ENCODE peak calls at places on chromosomes 3 and 15, in eight cellular contexts. One of them, this sample, is unnamed. For H3K4me1, the result is how much of the 10 kb centered on the place peaks cover.

GRCh38 chr3:17160597-17160996 is 275.8 kb downstream of the PLCL2 start:
- DNase-seq in mammary epithelial cell: no peak
- DNase-seq in upper lobe of left lung: no peak
- DNase-seq in thoracic aorta: no peak
- DNase-seq in ascending aorta: no peak
- DNase-seq in CD8-positive, alpha-beta memory T cell: no peak
- DNase-seq in NT2/D1: no peak
- DNase-seq in A549: no peak
- DNase-seq in this sample: no peak

GRCh38 chr15:70237626-70238025 is 139.9 kb upstream of the TLE3 start:
- DNase-seq in mammary epithelial cell: peak
- DNase-seq in upper lobe of left lung: no peak
- DNase-seq in thoracic aorta: no peak
- DNase-seq in ascending aorta: no peak
- DNase-seq in CD8-positive, alpha-beta memory T cell: no peak
- DNase-seq in NT2/D1: no peak
- DNase-seq in A549: no peak
- DNase-seq in this sample: no peak

GRCh38 chr3:7800006-7800780 is 701.4 kb upstream of the LMCD1 start:
- DNase-seq in mammary epithelial cell: no peak
- DNase-seq in upper lobe of left lung: no peak
- DNase-seq in thoracic aorta: no peak
- DNase-seq in ascending aorta: no peak
- DNase-seq in CD8-positive, alpha-beta memory T cell: no peak
- DNase-seq in NT2/D1: no peak
- DNase-seq in A549: no peak
- DNase-seq in this sample: no peak

GRCh38 chr3:24495334-24495994 is 814 bp upstream of the THRB start:
- DNase-seq in mammary epithelial cell: peak
- DNase-seq in upper lobe of left lung: peak
- DNase-seq in thoracic aorta: no peak
- DNase-seq in ascending aorta: no peak
- DNase-seq in CD8-positive, alpha-beta memory T cell: no peak
- DNase-seq in NT2/D1: no peak
- DNase-seq in A549: peak
- DNase-seq in this sample: peak

GRCh38 chr15:72482275-72482674 is 8.1 kb downstream of the ARIH1 start:
- DNase-seq in mammary epithelial cell: no peak
- DNase-seq in upper lobe of left lung: no peak
- DNase-seq in thoracic aorta: no peak
- DNase-seq in ascending aorta: no peak
- DNase-seq in CD8-positive, alpha-beta memory T cell: no peak
- DNase-seq in NT2/D1: no peak
- DNase-seq in A549: no peak
- DNase-seq in this sample: no peak

GRCh38 chr3:76352069-76352847 is 566.9 kb upstream of the ZNF717 start:
- DNase-seq in mammary epithelial cell: no peak
- DNase-seq in upper lobe of left lung: no peak
- DNase-seq in thoracic aorta: no peak
- DNase-seq in ascending aorta: no peak
- DNase-seq in CD8-positive, alpha-beta memory T cell: no peak
- DNase-seq in NT2/D1: no peak
- DNase-seq in A549: no peak
- DNase-seq in this sample: peak

GRCh38 chr3:115165701-115166100 is 18.6 kb upstream of the ZBTB20 start:
- DNase-seq in mammary epithelial cell: no peak
- DNase-seq in upper lobe of left lung: no peak
- DNase-seq in thoracic aorta: no peak
- DNase-seq in ascending aorta: no peak
- DNase-seq in CD8-positive, alpha-beta memory T cell: no peak
- DNase-seq in NT2/D1: no peak
- DNase-seq in A549: no peak
- DNase-seq in this sample: no peak

GRCh38 chr15:28930476-28931291 is 44.9 kb downstream of the APBA2 start:
- DNase-seq in mammary epithelial cell: no peak
- DNase-seq in upper lobe of left lung: no peak
- DNase-seq in thoracic aorta: no peak
- DNase-seq in ascending aorta: no peak
- DNase-seq in CD8-positive, alpha-beta memory T cell: no peak
- DNase-seq in NT2/D1: no peak
- DNase-seq in A549: no peak
- DNase-seq in this sample: no peak

GRCh38 chr3:196254376-196255283 is 32.9 kb downstream of the PCYT1A start:
- DNase-seq in mammary epithelial cell: no peak
- DNase-seq in upper lobe of left lung: no peak
- DNase-seq in thoracic aorta: no peak
- DNase-seq in ascending aorta: no peak
- DNase-seq in CD8-positive, alpha-beta memory T cell: no peak
- DNase-seq in NT2/D1: no peak
- DNase-seq in A549: no peak
- DNase-seq in this sample: no peak

GRCh38 chr15:74123131-74123429 is 7.3 kb upstream of the ISLR2 start:
- DNase-seq in mammary epithelial cell: no peak
- DNase-seq in upper lobe of left lung: no peak
- DNase-seq in thoracic aorta: no peak
- DNase-seq in ascending aorta: no peak
- DNase-seq in CD8-positive, alpha-beta memory T cell: no peak
- DNase-seq in NT2/D1: no peak
- DNase-seq in A549: no peak
- DNase-seq in this sample: peak

GRCh38 chr3:183310936-183311335 is 57.9 kb downstream of the B3GNT5 start:
- DNase-seq in mammary epithelial cell: no peak
- DNase-seq in upper lobe of left lung: no peak
- DNase-seq in thoracic aorta: no peak
- DNase-seq in ascending aorta: no peak
- DNase-seq in CD8-positive, alpha-beta memory T cell: no peak
- DNase-seq in NT2/D1: no peak
- DNase-seq in A549: no peak
- DNase-seq in this sample: no peak

GRCh38 chr3:66107855-66108254 is 69.1 kb upstream of the MAGI1 start:
- DNase-seq in mammary epithelial cell: peak
- DNase-seq in upper lobe of left lung: no peak
- DNase-seq in thoracic aorta: no peak
- DNase-seq in ascending aorta: no peak
- DNase-seq in CD8-positive, alpha-beta memory T cell: no peak
- DNase-seq in NT2/D1: no peak
- DNase-seq in A549: no peak
- DNase-seq in this sample: peak

GRCh38 chr3:151875759-151876158 is 2.3 kb downstream of the SUCNR1 start:
- DNase-seq in mammary epithelial cell: no peak
- DNase-seq in upper lobe of left lung: peak
- DNase-seq in thoracic aorta: no peak
- DNase-seq in ascending aorta: no peak
- DNase-seq in CD8-positive, alpha-beta memory T cell: no peak
- DNase-seq in NT2/D1: no peak
- DNase-seq in A549: peak
- DNase-seq in this sample: no peak

GRCh38 chr3:27532426-27532825 is 48.2 kb upstream of the SLC4A7 start:
- DNase-seq in mammary epithelial cell: no peak
- DNase-seq in upper lobe of left lung: no peak
- DNase-seq in thoracic aorta: no peak
- DNase-seq in ascending aorta: no peak
- DNase-seq in CD8-positive, alpha-beta memory T cell: no peak
- DNase-seq in NT2/D1: no peak
- DNase-seq in A549: no peak
- DNase-seq in this sample: no peak
- H3K4me1 ChIP-seq in mammary epithelial cell: under half
- H3K4me1 ChIP-seq in upper lobe of left lung: under half
- H3K4me1 ChIP-seq in thoracic aorta: under half
- H3K4me1 ChIP-seq in ascending aorta: under half
- H3K4me1 ChIP-seq in CD8-positive, alpha-beta memory T cell: under half
- H3K4me1 ChIP-seq in NT2/D1: under half
- H3K4me1 ChIP-seq in A549: under half
- H3K4me1 ChIP-seq in this sample: under half

DNA sequence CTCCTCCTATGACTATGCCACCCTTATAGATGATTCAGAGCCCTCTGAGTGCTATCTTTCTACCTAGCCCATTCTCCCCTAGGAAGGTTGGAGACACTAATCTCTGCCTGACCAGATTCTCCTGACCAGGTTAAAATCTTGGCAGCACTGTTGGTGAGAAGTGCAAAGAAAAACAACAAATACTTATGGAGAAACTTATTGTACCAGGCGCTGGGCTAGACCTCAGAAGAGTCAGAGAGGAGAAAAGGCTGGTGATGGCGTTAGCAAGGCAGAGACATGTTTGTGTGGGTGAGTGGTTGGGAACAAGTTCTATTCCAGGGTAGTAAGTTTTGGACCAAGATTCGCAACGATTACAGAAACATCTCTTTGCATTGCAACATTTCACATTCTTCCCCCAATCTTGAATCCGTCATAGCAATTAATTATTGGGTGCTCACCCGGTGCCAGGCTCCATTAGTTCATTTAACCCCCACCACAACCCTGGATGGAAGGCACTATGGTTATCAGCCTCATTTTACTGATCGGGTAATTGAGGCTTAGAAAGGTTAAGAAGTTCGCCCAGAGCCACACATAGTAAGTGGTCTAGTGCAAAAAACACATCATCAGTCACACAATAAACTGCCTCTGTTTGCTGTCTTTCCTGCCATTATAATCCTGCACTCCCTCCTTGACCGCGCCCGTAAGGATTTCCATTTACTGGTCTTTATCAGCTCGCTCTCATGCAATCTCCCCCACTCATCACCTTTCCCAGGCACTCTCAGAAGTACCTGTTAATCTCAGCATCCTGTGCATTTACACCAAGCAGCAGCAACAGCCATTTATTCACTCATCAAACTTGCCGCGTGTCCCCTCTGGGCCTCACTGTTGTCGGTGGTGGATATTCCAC is 672 bp upstream of the TSPAN3 start:
- DNase-seq in mammary epithelial cell: no peak
- DNase-seq in upper lobe of left lung: no peak
- DNase-seq in thoracic aorta: no peak
- DNase-seq in ascending aorta: no peak
- DNase-seq in CD8-positive, alpha-beta memory T cell: no peak
- DNase-seq in NT2/D1: no peak
- DNase-seq in A549: no peak
- DNase-seq in this sample: no peak
- H3K4me3 ChIP-seq in mammary epithelial cell: peak
- H3K4me3 ChIP-seq in upper lobe of left lung: peak
- H3K4me3 ChIP-seq in thoracic aorta: peak
- H3K4me3 ChIP-seq in ascending aorta: no peak
- H3K4me3 ChIP-seq in CD8-positive, alpha-beta memory T cell: peak
- H3K4me3 ChIP-seq in NT2/D1: no peak
- H3K4me3 ChIP-seq in A549: no peak
- H3K4me3 ChIP-seq in this sample: peak

GRCh38 chr3:31946484-31947081 is 34.5 kb downstream of the OSBPL10 start:
- DNase-seq in mammary epithelial cell: no peak
- DNase-seq in upper lobe of left lung: no peak
- DNase-seq in thoracic aorta: no peak
- DNase-seq in ascending aorta: no peak
- DNase-seq in CD8-positive, alpha-beta memory T cell: no peak
- DNase-seq in NT2/D1: no peak
- DNase-seq in A549: no peak
- DNase-seq in this sample: no peak
- H3K4me1 ChIP-seq in mammary epithelial cell: under half
- H3K4me1 ChIP-seq in upper lobe of left lung: under half
- H3K4me1 ChIP-seq in thoracic aorta: under half
- H3K4me1 ChIP-seq in ascending aorta: under half
- H3K4me1 ChIP-seq in CD8-positive, alpha-beta memory T cell: under half
- H3K4me1 ChIP-seq in NT2/D1: under half
- H3K4me1 ChIP-seq in A549: under half
- H3K4me1 ChIP-seq in this sample: under half

GRCh38 chr15:89376441-89376840 is 41.8 kb upstream of the POLG start:
- DNase-seq in mammary epithelial cell: no peak
- DNase-seq in upper lobe of left lung: no peak
- DNase-seq in thoracic aorta: no peak
- DNase-seq in ascending aorta: no peak
- DNase-seq in CD8-positive, alpha-beta memory T cell: no peak
- DNase-seq in NT2/D1: no peak
- DNase-seq in A549: no peak
- DNase-seq in this sample: no peak

GRCh38 chr15:89377042-89377841 is 42.6 kb upstream of the POLG start:
- DNase-seq in mammary epithelial cell: no peak
- DNase-seq in upper lobe of left lung: no peak
- DNase-seq in thoracic aorta: no peak
- DNase-seq in ascending aorta: no peak
- DNase-seq in CD8-positive, alpha-beta memory T cell: no peak
- DNase-seq in NT2/D1: no peak
- DNase-seq in A549: no peak
- DNase-seq in this sample: no peak

GRCh38 chr15:89379423-89379735 is 44.8 kb upstream of the POLG start:
- DNase-seq in mammary epithelial cell: no peak
- DNase-seq in upper lobe of left lung: no peak
- DNase-seq in thoracic aorta: no peak
- DNase-seq in ascending aorta: no peak
- DNase-seq in CD8-positive, alpha-beta memory T cell: no peak
- DNase-seq in NT2/D1: no peak
- DNase-seq in A549: no peak
- DNase-seq in this sample: no peak

GRCh38 chr15:89378699-89379422 is 44.2 kb upstream of the POLG start:
- DNase-seq in mammary epithelial cell: no peak
- DNase-seq in upper lobe of left lung: no peak
- DNase-seq in thoracic aorta: no peak
- DNase-seq in ascending aorta: no peak
- DNase-seq in CD8-positive, alpha-beta memory T cell: no peak
- DNase-seq in NT2/D1: no peak
- DNase-seq in A549: no peak
- DNase-seq in this sample: no peak

GRCh38 chr15:89377842-89378698 is 43.4 kb upstream of the POLG start:
- DNase-seq in mammary epithelial cell: peak
- DNase-seq in upper lobe of left lung: no peak
- DNase-seq in thoracic aorta: no peak
- DNase-seq in ascending aorta: no peak
- DNase-seq in CD8-positive, alpha-beta memory T cell: no peak
- DNase-seq in NT2/D1: no peak
- DNase-seq in A549: no peak
- DNase-seq in this sample: no peak
- H3K4me3 ChIP-seq in mammary epithelial cell: no peak
- H3K4me3 ChIP-seq in upper lobe of left lung: peak
- H3K4me3 ChIP-seq in thoracic aorta: peak
- H3K4me3 ChIP-seq in ascending aorta: peak
- H3K4me3 ChIP-seq in CD8-positive, alpha-beta memory T cell: peak
- H3K4me3 ChIP-seq in NT2/D1: no peak
- H3K4me3 ChIP-seq in A549: no peak
- H3K4me3 ChIP-seq in this sample: no peak

GRCh38 chr3:1093216-1093615 is 392 bp downstream of the CNTN6 start:
- DNase-seq in mammary epithelial cell: no peak
- DNase-seq in upper lobe of left lung: no peak
- DNase-seq in thoracic aorta: no peak
- DNase-seq in ascending aorta: no peak
- DNase-seq in CD8-positive, alpha-beta memory T cell: no peak
- DNase-seq in NT2/D1: no peak
- DNase-seq in A549: no peak
- DNase-seq in this sample: no peak
- H3K4me1 ChIP-seq in mammary epithelial cell: under half
- H3K4me1 ChIP-seq in upper lobe of left lung: under half
- H3K4me1 ChIP-seq in thoracic aorta: under half
- H3K4me1 ChIP-seq in ascending aorta: under half
- H3K4me1 ChIP-seq in CD8-positive, alpha-beta memory T cell: under half
- H3K4me1 ChIP-seq in NT2/D1: under half
- H3K4me1 ChIP-seq in A549: under half
- H3K4me1 ChIP-seq in this sample: under half